ENCODE peak calls at places on chromosomes 12 and 14, in five cellular contexts. One of them, this sample, is unnamed.

GRCh38 chr12:28097221-28097620 is 93.0 kb upstream of the CCDC91 start:
- DNase-seq in mucosa of descending colon: no peak
- DNase-seq in stomach: no peak
- DNase-seq in H7: no peak
- DNase-seq in BJ: no peak
- DNase-seq in this sample: no peak

GRCh38 chr12:6536894-6537579 is 2.7 kb downstream of the GAPDH start:
- DNase-seq in mucosa of descending colon: peak; percentile 35
- DNase-seq in stomach: no peak
- DNase-seq in H7: peak; percentile 54
- DNase-seq in BJ: no peak
- DNase-seq in this sample: no peak

GRCh38 chr12:132921685-132922084 is 34.3 kb upstream of the CHFR start:
- DNase-seq in mucosa of descending colon: no peak
- DNase-seq in stomach: no peak
- DNase-seq in H7: peak; percentile 37
- DNase-seq in BJ: no peak
- DNase-seq in this sample: no peak

GRCh38 chr12:99043319-99043914 is 398.3 kb downstream of the APAF1 start:
- DNase-seq in mucosa of descending colon: peak; percentile 57
- DNase-seq in stomach: peak; percentile 61
- DNase-seq in H7: peak; percentile 44
- DNase-seq in BJ: no peak
- DNase-seq in this sample: peak; percentile 73

GRCh38 chr12:67067453-67068203 is 201.5 kb upstream of the CAND1 start:
- DNase-seq in mucosa of descending colon: peak; percentile 23
- DNase-seq in stomach: no peak
- DNase-seq in H7: peak; percentile 7
- DNase-seq in BJ: no peak
- DNase-seq in this sample: no peak

GRCh38 chr12:129961111-129961510 is 57.3 kb upstream of the TMEM132D start:
- DNase-seq in mucosa of descending colon: no peak
- DNase-seq in stomach: no peak
- DNase-seq in H7: no peak
- DNase-seq in BJ: no peak
- DNase-seq in this sample: no peak

GRCh38 chr12:95574799-95575452 is 23.6 kb upstream of the USP44 start:
- DNase-seq in mucosa of descending colon: no peak
- DNase-seq in stomach: no peak
- DNase-seq in H7: peak; percentile 47
- DNase-seq in BJ: no peak
- DNase-seq in this sample: no peak

GRCh38 chr14:23573384-23573783 is 5.2 kb downstream of the JPH4 start:
- DNase-seq in mucosa of descending colon: no peak
- DNase-seq in stomach: peak; percentile 27
- DNase-seq in H7: peak; percentile 30
- DNase-seq in BJ: no peak
- DNase-seq in this sample: no peak

GRCh38 chr14:74468513-74468912 is 24.6 kb downstream of the NPC2 start:
- DNase-seq in mucosa of descending colon: no peak
- DNase-seq in stomach: no peak
- DNase-seq in H7: no peak
- DNase-seq in BJ: no peak
- DNase-seq in this sample: no peak

GRCh38 chr12:42922512-42922865 is 332.9 kb upstream of the PRICKLE1 start:
- DNase-seq in mucosa of descending colon: no peak
- DNase-seq in stomach: no peak
- DNase-seq in H7: no peak
- DNase-seq in BJ: no peak
- DNase-seq in this sample: no peak

GRCh38 chr12:93003540-93004239 is 74.6 kb upstream of the EEA1 start:
- DNase-seq in mucosa of descending colon: no peak
- DNase-seq in stomach: no peak
- DNase-seq in H7: no peak
- DNase-seq in BJ: no peak
- DNase-seq in this sample: peak; percentile 53

GRCh38 chr12:124684971-124685688 is 117.7 kb upstream of the NCOR2 start:
- DNase-seq in mucosa of descending colon: no peak
- DNase-seq in stomach: no peak
- DNase-seq in H7: no peak
- DNase-seq in BJ: no peak
- DNase-seq in this sample: peak; percentile 60

GRCh38 chr12:92570056-92570753 is 132.6 kb upstream of the PLEKHG7 start:
- DNase-seq in mucosa of descending colon: no peak
- DNase-seq in stomach: peak; percentile 61
- DNase-seq in H7: peak; percentile 23
- DNase-seq in BJ: peak; percentile 16
- DNase-seq in this sample: peak; percentile 60

GRCh38 chr12:121287267-121287954 is 9.1 kb downstream of the CAMKK2 start:
- DNase-seq in mucosa of descending colon: no peak
- DNase-seq in stomach: no peak
- DNase-seq in H7: peak; percentile 33
- DNase-seq in BJ: no peak
- DNase-seq in this sample: no peak

GRCh38 chr14:30966415-30967363 is 58.8 kb upstream of the AP4S1 start:
- DNase-seq in mucosa of descending colon: no peak
- DNase-seq in stomach: no peak
- DNase-seq in H7: no peak
- DNase-seq in BJ: no peak
- DNase-seq in this sample: no peak

GRCh38 chr12:19620222-19620621 is 180.9 kb downstream of the AEBP2 start:
- DNase-seq in mucosa of descending colon: peak; percentile 69
- DNase-seq in stomach: peak; percentile 35
- DNase-seq in H7: no peak
- DNase-seq in BJ: no peak
- DNase-seq in this sample: no peak

GRCh38 chr12:117034249-117034648 is 65.0 kb downstream of the TESC start:
- DNase-seq in mucosa of descending colon: no peak
- DNase-seq in stomach: no peak
- DNase-seq in H7: no peak
- DNase-seq in BJ: no peak
- DNase-seq in this sample: no peak

GRCh38 chr12:39240573-39240972 is 202.3 kb downstream of the KIF21A start:
- DNase-seq in mucosa of descending colon: no peak
- DNase-seq in stomach: no peak
- DNase-seq in H7: peak; percentile 1
- DNase-seq in BJ: no peak
- DNase-seq in this sample: no peak

GRCh38 chr12:87196329-87196728 is 832.9 kb downstream of the C12orf50 start:
- DNase-seq in mucosa of descending colon: no peak
- DNase-seq in stomach: no peak
- DNase-seq in H7: no peak
- DNase-seq in BJ: no peak
- DNase-seq in this sample: no peak

GRCh38 chr12:66763453-66763852 is 84.6 kb upstream of the GRIP1 start:
- DNase-seq in mucosa of descending colon: no peak
- DNase-seq in stomach: no peak
- DNase-seq in H7: no peak
- DNase-seq in BJ: no peak
- DNase-seq in this sample: no peak

DNA sequence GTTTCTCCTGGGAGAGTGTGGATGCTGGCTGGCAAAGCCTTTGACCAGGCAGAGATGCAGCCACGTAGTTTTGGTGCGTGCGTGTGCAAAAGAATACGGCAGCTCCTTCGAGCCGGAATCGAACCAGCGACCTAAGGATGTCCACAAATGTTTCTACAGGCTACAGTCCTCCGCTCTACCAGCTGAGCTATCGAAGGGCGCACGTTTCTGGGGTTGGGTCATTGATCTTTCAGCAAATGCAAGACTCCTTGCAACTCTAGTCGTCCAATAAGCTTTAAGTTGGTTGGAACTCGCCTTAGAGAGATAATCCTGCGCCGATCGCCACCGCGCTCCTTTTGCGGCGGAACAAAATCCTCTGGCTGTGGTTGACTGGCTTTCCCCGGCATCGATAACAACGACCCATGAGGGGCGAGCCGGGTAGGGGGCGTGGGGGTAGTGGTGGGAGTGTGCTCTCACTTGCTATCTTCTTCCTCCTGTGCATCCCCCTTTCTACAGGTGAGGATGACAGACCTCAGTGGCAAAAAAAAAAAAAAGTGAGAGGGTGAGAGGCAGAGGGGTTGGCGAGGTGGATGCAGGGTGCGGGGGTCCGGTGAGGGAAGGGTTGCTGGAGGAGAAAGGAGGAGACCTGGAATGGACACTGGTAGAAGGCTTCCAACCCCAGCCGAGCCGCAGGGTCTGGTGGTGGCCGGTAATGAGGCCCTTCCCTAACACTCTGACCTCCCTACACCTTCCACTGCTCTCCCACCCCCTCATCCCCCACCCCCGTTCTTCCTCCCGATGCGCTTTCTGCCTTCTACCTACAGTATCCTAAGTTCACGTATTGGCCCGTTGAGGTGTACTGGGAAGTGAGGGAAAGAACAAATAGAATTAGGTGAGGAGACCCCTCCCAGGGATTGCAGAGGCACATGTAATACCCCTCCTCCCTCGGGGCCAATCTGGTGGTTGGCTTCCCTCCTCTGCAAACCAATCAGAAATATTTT is 11.8 kb upstream of the OR6S1 start:
- DNase-seq in mucosa of descending colon: no peak
- DNase-seq in stomach: no peak
- DNase-seq in H7: peak; percentile 76
- DNase-seq in BJ: no peak
- DNase-seq in this sample: no peak
- H3K4me3 ChIP-seq in mucosa of descending colon: no peak overlapping the region
- H3K4me3 ChIP-seq in stomach: no peak overlapping the region
- H3K4me3 ChIP-seq in H7: peak overlapping the region; percentile 82
- H3K4me3 ChIP-seq in BJ: no peak overlapping the region
- H3K4me3 ChIP-seq in this sample: no peak overlapping the region

DNA sequence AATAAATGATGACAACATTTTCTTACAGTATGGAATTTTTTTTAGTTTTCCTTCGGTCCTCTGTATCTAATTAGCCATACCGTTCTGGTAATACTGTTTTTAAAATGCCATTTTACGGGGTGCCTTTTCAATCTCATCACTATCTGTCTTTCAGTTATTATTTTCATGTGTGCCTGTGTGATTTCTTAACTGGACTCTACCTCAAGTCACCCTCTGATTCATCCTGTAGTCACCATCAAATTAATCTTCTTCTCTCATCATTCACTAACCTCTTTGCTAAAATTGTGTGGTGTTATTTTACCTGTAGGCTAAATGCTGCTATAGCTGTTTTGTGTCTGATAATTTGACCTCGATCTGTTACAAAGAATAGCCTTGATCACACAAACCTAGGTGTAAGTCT is 16.0 kb upstream of the CCT2 start:
- DNase-seq in mucosa of descending colon: no peak
- DNase-seq in stomach: no peak
- DNase-seq in H7: no peak
- DNase-seq in BJ: peak; percentile 31
- DNase-seq in this sample: no peak
- H3K4me3 ChIP-seq in mucosa of descending colon: no peak overlapping the region
- H3K4me3 ChIP-seq in stomach: no peak overlapping the region
- H3K4me3 ChIP-seq in H7: no peak overlapping the region
- H3K4me3 ChIP-seq in BJ: no peak overlapping the region
- H3K4me3 ChIP-seq in this sample: no peak overlapping the region

GRCh38 chr14:104724981-104725771 is 1.1 kb downstream of the ADSS1 start:
- DNase-seq in mucosa of descending colon: peak; percentile 58
- DNase-seq in stomach: peak; percentile 45
- DNase-seq in H7: peak; percentile 93
- DNase-seq in BJ: no peak
- DNase-seq in this sample: no peak

GRCh38 chr14:104721704-104722431 is 2.2 kb upstream of the ADSS1 start:
- DNase-seq in mucosa of descending colon: no peak
- DNase-seq in stomach: no peak
- DNase-seq in H7: no peak
- DNase-seq in BJ: no peak
- DNase-seq in this sample: peak; percentile 62

GRCh38 chr14:104724407-104724980 is 465 bp downstream of the ADSS1 start:
- DNase-seq in mucosa of descending colon: peak; percentile 73
- DNase-seq in stomach: peak; percentile 53
- DNase-seq in H7: peak; percentile 91
- DNase-seq in BJ: no peak
- DNase-seq in this sample: peak; percentile 60

GRCh38 chr14:104723651-104724406 is at the start of gene ADSS1:
- DNase-seq in mucosa of descending colon: peak; percentile 85
- DNase-seq in stomach: peak; percentile 68
- DNase-seq in H7: peak; percentile 99
- DNase-seq in BJ: no peak
- DNase-seq in this sample: peak; percentile 73

DNA sequence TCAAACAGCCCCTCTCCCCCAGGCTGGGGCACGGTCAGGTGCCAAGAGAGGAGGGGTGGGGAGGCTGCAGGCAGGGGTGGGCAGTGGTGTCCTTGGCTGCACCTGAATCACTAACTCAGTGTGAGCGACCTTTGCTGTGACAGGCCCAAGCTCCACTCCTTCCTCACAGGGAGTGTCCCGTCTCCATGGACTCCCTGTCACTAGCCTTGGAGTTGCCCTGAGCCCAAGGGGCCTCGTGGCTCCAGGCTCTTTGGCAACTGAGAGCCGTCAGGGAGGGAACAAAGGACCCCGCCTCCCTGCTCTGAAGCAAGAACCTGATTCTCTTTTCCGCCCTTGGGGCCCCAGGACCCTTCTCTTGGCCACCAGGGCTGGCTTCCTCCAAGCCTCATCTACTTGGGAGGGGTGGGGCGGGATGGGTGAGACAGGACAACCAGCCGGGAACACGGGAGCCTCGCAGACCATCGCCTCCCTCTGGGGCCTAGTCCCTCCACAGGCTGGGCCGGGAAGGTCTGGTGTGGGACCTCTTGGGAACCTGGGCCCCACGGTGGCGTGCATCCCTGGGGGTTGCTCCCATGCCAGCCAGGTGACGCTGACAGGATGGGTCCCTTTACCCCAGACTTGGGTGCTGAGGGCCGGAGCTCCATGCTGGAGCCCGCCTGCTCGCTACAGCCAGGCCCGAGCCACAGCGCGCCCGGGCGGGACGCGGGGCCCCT is 935 bp upstream of the ADSS1 start:
- DNase-seq in mucosa of descending colon: no peak
- DNase-seq in stomach: no peak
- DNase-seq in H7: peak; percentile 88
- DNase-seq in BJ: no peak
- DNase-seq in this sample: peak; percentile 78
- H3K4me3 ChIP-seq in mucosa of descending colon: no peak overlapping the region
- H3K4me3 ChIP-seq in stomach: peak overlapping the region; percentile 61
- H3K4me3 ChIP-seq in H7: peak overlapping the region; percentile 79
- H3K4me3 ChIP-seq in BJ: no peak overlapping the region
- H3K4me3 ChIP-seq in this sample: no peak overlapping the region

DNA sequence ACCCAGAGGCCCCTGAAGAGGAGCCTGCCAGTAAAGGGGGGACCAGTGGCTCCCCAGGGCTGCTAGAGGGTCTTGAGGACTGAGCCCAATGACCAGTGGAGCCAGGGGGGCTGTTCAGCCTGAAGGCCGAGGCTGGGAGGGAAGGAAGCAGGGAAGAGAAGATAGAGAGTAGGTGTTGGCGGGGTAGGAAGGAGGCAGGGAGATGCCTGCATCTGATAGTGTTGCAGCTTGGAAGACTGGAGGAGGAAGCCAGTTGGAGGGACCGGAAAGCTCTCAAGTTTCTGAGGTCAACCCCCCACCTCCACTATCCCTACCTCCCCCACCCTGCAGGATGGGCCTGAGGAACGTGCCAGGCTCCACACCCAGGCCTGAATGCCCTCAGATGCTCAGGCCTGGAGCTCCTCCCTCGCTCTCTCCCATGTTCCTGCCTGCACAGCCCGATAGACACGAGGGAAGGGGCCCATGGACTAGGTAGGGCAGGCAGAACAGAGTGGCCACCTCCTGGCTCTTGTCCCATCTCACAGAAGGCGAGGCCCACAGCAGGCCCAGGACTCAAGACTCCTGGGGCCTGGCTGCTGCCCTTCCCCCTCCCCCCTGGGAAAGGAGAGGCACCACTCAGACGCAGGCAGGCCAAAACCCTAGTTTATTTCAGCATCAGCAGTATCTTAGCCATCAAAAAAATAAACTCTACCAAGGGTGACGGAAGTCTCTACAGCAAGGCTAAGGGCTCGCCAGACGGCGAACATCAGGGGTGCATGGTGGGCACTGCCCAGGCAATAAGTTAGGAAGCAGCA is 3.4 kb downstream of the CKB start:
- DNase-seq in mucosa of descending colon: peak; percentile 37
- DNase-seq in stomach: peak; percentile 43
- DNase-seq in H7: peak; percentile 66
- DNase-seq in BJ: no peak
- DNase-seq in this sample: peak; percentile 26
- H3K4me3 ChIP-seq in mucosa of descending colon: no peak overlapping the region
- H3K4me3 ChIP-seq in stomach: no peak overlapping the region
- H3K4me3 ChIP-seq in H7: no peak overlapping the region
- H3K4me3 ChIP-seq in BJ: no peak overlapping the region
- H3K4me3 ChIP-seq in this sample: no peak overlapping the region